ENCODE peak calls at places on chromosome 14, in eight cellular contexts. R, M, Z, O, K, V, U and A are unnamed samples.

GRCh38 chr14:103329421-103330347 is 4.4 kb upstream of the EIF5 start:
- DNase-seq in V (no peak), O (no peak), Z (no peak), U (peak; percentile 43), R (peak; percentile 84), M (peak; percentile 73), K (peak; percentile 86), A (no peak)

GRCh38 chr14:90839024-90839888 is 23.0 kb upstream of the TTC7B start:
- DNase-seq in M (peak; percentile 68), K (peak; percentile 27), U (peak; percentile 75), O (peak; percentile 34), R (no peak), V (peak; percentile 12), Z (no peak), A (peak; percentile 75)

GRCh38 chr14:77682158-77682553 is 25.7 kb downstream of the ALKBH1 start:
- DNase-seq in M (peak; percentile 49), O (no peak), U (peak; percentile 62), R (no peak), K (no peak), V (no peak), Z (no peak), A (no peak)

GRCh38 chr14:69854598-69854997 is 24.6 kb upstream of the SMOC1 start:
- DNase-seq in V (no peak), R (no peak), Z (no peak), O (no peak), M (no peak), U (no peak), K (no peak), A (no peak)

GRCh38 chr14:78902010-78902623 is 731.9 kb downstream of the NRXN3 start:
- DNase-seq in O (peak; percentile 78), R (peak; percentile 24), U (peak; percentile 71), K (peak; percentile 34), V (peak; percentile 4), M (peak; percentile 62), Z (no peak), A (no peak)

GRCh38 chr14:22414876-22415632 is 174.0 kb downstream of the DAD1 start:
- DNase-seq in K (no peak), R (no peak), Z (no peak), V (no peak), M (no peak), O (no peak), U (no peak), A (no peak)

GRCh38 chr14:104427126-104427851 is 152.3 kb upstream of the C14orf180 start:
- DNase-seq in M (no peak), R (no peak), Z (no peak), K (no peak), U (no peak), O (no peak), V (no peak), A (no peak)

GRCh38 chr14:102523200-102524025 is 13.8 kb upstream of the ANKRD9 start:
- DNase-seq in V (no peak), U (no peak), K (no peak), M (no peak), O (no peak), Z (no peak), R (no peak), A (no peak)

GRCh38 chr14:27427796-27428195 is 830.0 kb upstream of the NOVA1 start:
- DNase-seq in M (peak; percentile 74), K (no peak), U (peak; percentile 9), V (peak; percentile 44), Z (no peak), O (no peak), R (peak; percentile 64), A (no peak)

GRCh38 chr14:94171208-94171607 is 2.9 kb upstream of the PPP4R4 start:
- DNase-seq in U (peak; percentile 71), V (no peak), R (no peak), Z (no peak), O (no peak), M (peak; percentile 22), K (no peak), A (no peak)

GRCh38 chr14:101065696-101066694 is 162.5 kb upstream of the RTL1 start:
- DNase-seq in U (no peak), M (no peak), Z (no peak), V (no peak), K (no peak), R (no peak), O (no peak), A (no peak)

GRCh38 chr14:70392676-70393075 is 24.2 kb downstream of the SYNJ2BP start:
- DNase-seq in O (no peak), V (no peak), M (peak; percentile 4), K (no peak), R (no peak), Z (no peak), U (no peak), A (no peak)

GRCh38 chr14:19743256-19743655 is at the start of gene OR4Q3:
- DNase-seq in O (no peak), Z (no peak), U (no peak), K (peak; percentile 10), R (no peak), M (no peak), V (no peak), A (no peak)

GRCh38 chr14:100078997-100079561 is 13.9 kb downstream of the EVL start:
- DNase-seq in O (no peak), U (peak; percentile 83), M (peak; percentile 49), V (peak; percentile 23), R (peak; percentile 21), Z (peak; percentile 71), K (no peak), A (no peak)